ENCODE peak calls at places on chromosomes 11 and 22, in eight cellular contexts. F is osteocyte, A is IMR-90, K is sigmoid colon, X is BJ, W is nephron progenitor cell, G is heart left ventricle, O is tibial nerve. E is an unnamed sample.

GRCh38 chr22:37335819-37336199 is 53.5 kb downstream of the CYTH4 start:
- DNase-seq in W (peak), A (no peak), X (no peak), F (no peak), G (no peak), O (no peak), K (no peak), E (no peak)

GRCh38 chr22:32916025-32916424 is 114.5 kb downstream of the TIMP3 start:
- DNase-seq in A (no peak), F (no peak), K (no peak), W (no peak), O (no peak), G (no peak), X (no peak), E (no peak)

GRCh38 chr11:19812710-19813109 is 100.1 kb downstream of the NAV2 start:
- DNase-seq in F (no peak), A (no peak), O (no peak), X (no peak), G (no peak), W (no peak), K (no peak), E (no peak)

GRCh38 chr11:100932474-100933100 is 197.0 kb downstream of the PGR start:
- DNase-seq in X (no peak), G (no peak), W (no peak), O (no peak), A (peak), F (no peak), K (no peak), E (peak)

GRCh38 chr11:117879516-117880480 is 3.3 kb upstream of the FXYD6 start:
- DNase-seq in X (no peak), F (peak), G (no peak), W (no peak), K (no peak), O (no peak), A (no peak), E (no peak)

GRCh38 chr22:38327805-38328204 is 10.6 kb upstream of the CSNK1E start:
- DNase-seq in G (no peak), F (no peak), K (no peak), O (no peak), A (peak), W (no peak), X (no peak), E (no peak)

GRCh38 chr11:90867416-90867815 is 644.6 kb upstream of the CHORDC1 start:
- DNase-seq in F (no peak), W (no peak), G (no peak), A (no peak), X (no peak), O (no peak), K (no peak), E (no peak)

GRCh38 chr22:41787331-41787730 is 13.1 kb upstream of the CCDC134 start:
- DNase-seq in O (no peak), X (no peak), F (no peak), G (no peak), A (no peak), K (no peak), W (no peak), E (no peak)

GRCh38 chr11:65279713-65280459 is 18.1 kb downstream of the POLA2 start:
- DNase-seq in G (no peak), O (no peak), A (peak), X (peak), W (no peak), K (peak), F (no peak), E (peak)

GRCh38 chr22:36775589-36775965 is 342 bp downstream of the IFT27 start:
- DNase-seq in A (peak), O (no peak), F (no peak), W (peak), G (no peak), K (peak), X (no peak), E (peak)

GRCh38 chr11:71131861-71132260 is 120.5 kb downstream of the SHANK2 start:
- DNase-seq in G (no peak), F (no peak), K (no peak), W (no peak), O (no peak), A (no peak), X (no peak), E (no peak)

GRCh38 chr11:10612217-10612862 is 43.9 kb upstream of the LYVE1 start:
- DNase-seq in G (no peak), O (no peak), A (no peak), W (no peak), K (no peak), F (no peak), X (no peak), E (no peak)

GRCh38 chr22:28937206-28938025 is 54.0 kb downstream of the ZNRF3 start:
- DNase-seq in X (no peak), W (no peak), A (no peak), F (no peak), G (no peak), K (no peak), O (no peak), E (no peak)

GRCh38 chr22:43561421-43562178 is 149.8 kb downstream of the MPPED1 start:
- DNase-seq in K (no peak), A (no peak), F (no peak), O (no peak), G (no peak), X (no peak), W (no peak), E (no peak)

GRCh38 chr22:32352681-32353080 is 5.0 kb upstream of the RFPL3 start:
- DNase-seq in F (no peak), O (no peak), X (no peak), K (no peak), A (no peak), W (no peak), G (no peak), E (no peak)

GRCh38 chr11:125637840-125638239 is 12.9 kb downstream of the CHEK1 start:
- DNase-seq in O (no peak), F (no peak), X (no peak), W (no peak), G (no peak), A (no peak), K (no peak), E (no peak)

GRCh38 chr22:32880906-32881596 is 79.5 kb downstream of the TIMP3 start:
- DNase-seq in K (peak), X (no peak), W (peak), G (peak), A (peak), F (no peak), O (no peak), E (peak)

GRCh38 chr11:115585361-115586024 is 81.3 kb upstream of the CADM1 start:
- DNase-seq in F (no peak), G (no peak), X (no peak), W (no peak), K (no peak), O (no peak), A (no peak), E (no peak)

GRCh38 chr22:19522190-19522880 is 1.9 kb downstream of the CLDN5 start:
- DNase-seq in G (no peak), W (no peak), A (no peak), F (no peak), K (no peak), O (no peak), X (no peak), E (no peak)

GRCh38 chr11:5507177-5507576 is 2.6 kb downstream of the UBQLN3 start:
- DNase-seq in A (no peak), X (no peak), W (no peak), K (no peak), G (no peak), O (no peak), F (no peak), E (no peak)

GRCh38 chr22:17910561-17911311 is 113.6 kb downstream of the MICAL3 start:
- DNase-seq in G (peak), K (peak), F (no peak), X (peak), A (peak), W (peak), O (peak), E (peak)

GRCh38 chr22:17607891-17608521 is 20.5 kb downstream of the ATP6V1E1 start:
- DNase-seq in O (no peak), F (no peak), A (peak), X (no peak), W (no peak), G (no peak), K (no peak), E (no peak)

GRCh38 chr11:124837491-124837856 is 27.8 kb upstream of the ROBO3 start:
- DNase-seq in X (peak), K (no peak), W (no peak), O (peak), F (peak), G (peak), A (peak), E (peak)

GRCh38 chr22:29457730-29458129 is 19.3 kb downstream of the RFPL1 start:
- DNase-seq in K (no peak), A (peak), W (peak), G (no peak), O (no peak), X (no peak), F (no peak), E (peak)

GRCh38 chr11:65961267-65962135 is at the start of gene SART1:
- DNase-seq in G (peak), F (peak), K (peak), A (peak), X (peak), O (peak), W (peak), E (peak)

GRCh38 chr22:41382098-41382578 is 396 bp downstream of the TEF start:
- DNase-seq in G (peak), A (no peak), F (no peak), X (no peak), O (peak), W (peak), K (peak), E (peak)

GRCh38 chr11:20008870-20009644 is 151.2 kb downstream of the DBX1 start:
- DNase-seq in O (no peak), W (no peak), X (no peak), K (no peak), G (no peak), F (no peak), A (no peak), E (no peak)

GRCh38 chr11:94734563-94735275 is 33.4 kb upstream of the AMOTL1 start:
- DNase-seq in F (no peak), G (no peak), O (no peak), X (no peak), A (no peak), K (no peak), W (peak), E (no peak)

GRCh38 chr11:116580828-116581227 is 192.0 kb downstream of the BUD13 start:
- DNase-seq in F (no peak), A (no peak), O (no peak), K (no peak), X (no peak), G (no peak), W (peak), E (no peak)

GRCh38 chr11:62721994-62722393 is 5.3 kb downstream of the HNRNPUL2 start:
- DNase-seq in G (no peak), A (peak), O (no peak), K (peak), X (no peak), F (no peak), W (no peak), E (peak)

GRCh38 chr11:129969973-129970372 is 32.7 kb downstream of the PRDM10 start:
- DNase-seq in G (no peak), W (no peak), O (no peak), X (no peak), F (no peak), A (no peak), K (no peak), E (no peak)

GRCh38 chr22:20000246-20001081 is 16.2 kb downstream of the ARVCF start:
- DNase-seq in O (no peak), X (no peak), G (peak), F (no peak), K (no peak), A (no peak), W (no peak), E (no peak)

GRCh38 chr11:8948901-8949300 is 6.1 kb upstream of the ASCL3 start:
- DNase-seq in G (no peak), F (no peak), K (no peak), A (no peak), O (no peak), X (no peak), W (no peak), E (no peak)

GRCh38 chr22:37195921-37196320 is 7.9 kb upstream of the C1QTNF6 start:
- DNase-seq in O (no peak), A (peak), G (no peak), X (no peak), W (no peak), K (no peak), F (no peak), E (no peak)

DNA sequence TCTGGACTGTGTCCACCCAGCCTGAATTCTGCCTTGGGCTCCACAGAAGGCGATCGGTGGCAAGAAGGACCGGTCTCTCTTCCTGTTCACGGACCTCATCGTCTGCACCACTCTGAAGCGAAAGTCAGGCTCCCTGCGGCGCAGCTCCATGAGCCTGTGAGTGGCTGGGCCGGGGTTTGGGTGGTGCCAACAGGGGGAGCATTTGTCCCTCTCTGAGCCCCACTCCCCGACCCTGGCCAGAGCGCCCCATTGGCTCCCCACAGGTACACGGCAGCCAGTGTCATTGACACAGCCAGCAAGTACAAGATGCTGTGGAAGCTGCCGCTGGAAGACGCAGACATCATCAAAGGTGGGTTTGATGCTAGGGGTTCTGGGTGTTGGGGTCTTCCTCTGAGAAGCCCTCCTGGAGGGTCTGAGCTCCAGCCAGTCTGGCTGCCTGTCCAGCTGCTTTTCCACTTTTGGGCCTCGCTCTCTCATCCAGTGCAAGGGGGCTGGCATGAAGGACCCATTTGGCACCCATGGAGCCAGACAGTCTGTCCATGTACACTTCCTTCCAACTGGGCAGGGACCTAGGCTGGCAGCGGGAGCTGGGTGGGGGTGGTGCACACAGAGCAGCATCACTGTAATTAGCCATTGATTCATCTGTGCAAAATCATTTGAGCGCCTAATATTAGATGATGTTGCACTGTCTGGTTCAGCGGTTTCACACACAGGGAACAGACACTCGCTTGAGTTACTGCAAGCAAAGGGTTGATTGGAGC is 19.0 kb upstream of the RELT start:
- DNase-seq in W (no peak), F (no peak), A (no peak), K (no peak), O (no peak), X (no peak), G (no peak), E (no peak)
- TF ChIP-seq CTCF in W (no peak), F (no peak), A (no peak), K (no peak), O (no peak), X (no peak), G (no peak), E (no peak)

GRCh38 chr11:13924801-13925327 is 37.7 kb upstream of the SPON1 start:
- DNase-seq in F (no peak), G (no peak), O (peak), K (no peak), W (no peak), X (no peak), A (no peak), E (peak)
- TF ChIP-seq CTCF in F (no peak), G (no peak), O (no peak), K (no peak), W (no peak), X (no peak), A (no peak), E (no peak)

GRCh38 chr11:72238492-72239295 is 5.3 kb downstream of the PHOX2A start:
- DNase-seq in W (peak), A (no peak), X (no peak), K (peak), F (no peak), O (no peak), G (no peak), E (no peak)
- TF ChIP-seq CTCF in W (no peak), A (no peak), X (no peak), K (peak), F (no peak), O (no peak), G (no peak), E (no peak)

DNA sequence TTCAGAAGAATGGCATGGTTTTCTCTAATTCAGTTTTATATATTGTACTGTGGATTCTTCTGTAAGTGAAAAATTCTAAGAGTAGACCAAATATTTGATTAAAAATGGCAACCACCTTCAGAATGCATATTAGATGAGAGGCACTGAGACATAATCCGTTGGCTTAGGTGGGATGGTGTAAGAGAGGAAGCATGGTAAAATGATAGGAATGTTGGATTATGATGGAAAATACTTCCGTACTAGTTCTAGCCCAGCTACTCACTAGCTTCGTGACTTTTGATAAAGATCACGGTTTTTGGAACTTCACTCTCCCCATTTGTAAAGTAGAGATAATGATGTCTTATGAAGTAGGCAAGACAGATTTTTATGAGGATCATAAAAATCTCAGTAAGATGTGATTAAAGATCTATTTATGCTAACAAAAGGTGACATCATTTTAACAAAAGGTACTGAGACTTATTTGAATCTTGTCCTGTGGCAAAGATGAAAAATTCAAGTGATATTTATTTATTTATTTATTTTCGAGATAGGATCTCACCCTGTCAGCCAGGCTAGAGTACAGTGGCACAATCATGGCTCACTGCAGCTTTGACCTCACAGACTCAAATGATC is 37.5 kb downstream of the UVRAG start:
- DNase-seq in K (no peak), X (no peak), G (no peak), W (no peak), A (no peak), O (no peak), F (no peak), E (peak)
- TF ChIP-seq CTCF in K (no peak), X (no peak), G (no peak), W (no peak), A (no peak), O (no peak), F (no peak), E (no peak)

GRCh38 chr11:75565221-75565814 is 3.3 kb downstream of the SERPINH1 start:
- DNase-seq in A (peak), W (no peak), G (peak), K (peak), X (peak), F (no peak), O (peak), E (peak)

GRCh38 chr11:75562048-75562835 is at the start of gene SERPINH1:
- DNase-seq in K (peak), X (no peak), O (peak), G (peak), W (peak), F (peak), A (peak), E (peak)

GRCh38 chr11:75563501-75563977 is 1.5 kb downstream of the SERPINH1 start:
- DNase-seq in O (no peak), F (no peak), X (no peak), A (no peak), K (no peak), G (no peak), W (no peak), E (no peak)

GRCh38 chr11:75562836-75563484 is 907 bp downstream of the SERPINH1 start:
- DNase-seq in O (no peak), F (no peak), W (peak), K (no peak), G (peak), X (no peak), A (peak), E (peak)

DNA sequence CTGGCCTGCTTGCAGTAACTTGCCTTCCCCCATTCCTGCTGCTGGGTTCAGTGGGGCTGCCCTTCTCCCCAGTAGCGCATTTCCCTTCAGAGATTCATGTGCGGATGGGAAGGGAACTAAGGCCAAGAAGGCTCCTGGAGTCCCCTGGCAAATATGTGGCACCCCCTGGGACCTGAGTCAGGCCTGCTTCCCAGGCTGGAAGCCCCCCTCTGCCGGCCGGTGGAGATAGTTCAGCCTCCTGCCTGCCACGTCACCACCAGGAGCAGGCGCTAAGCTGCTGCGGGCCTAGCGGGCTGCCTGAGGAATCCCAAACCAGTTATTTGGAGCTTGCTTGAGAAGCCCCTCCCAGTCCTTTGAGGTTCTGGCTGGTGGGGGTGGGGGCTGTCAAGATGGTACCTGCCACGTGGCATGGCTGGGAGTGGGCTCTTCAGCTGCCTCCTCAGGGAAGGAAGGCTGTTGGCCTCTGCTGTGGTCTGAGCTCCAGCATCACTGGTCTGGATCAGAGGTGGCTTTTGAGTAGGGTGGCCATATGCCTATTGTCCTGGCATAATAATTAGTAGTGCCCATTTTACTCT is 2.0 kb downstream of the SERPINH1 start:
- DNase-seq in X (no peak), F (peak), W (peak), O (peak), K (peak), A (peak), G (peak), E (peak)
- TF ChIP-seq CTCF in X (peak), F (peak), W (peak), O (peak), K (peak), A (peak), G (peak), E (peak)